ENCODE peak calls at places on chromosome 14, in nine cellular contexts. One of them, this sample, is unnamed.
A peak's percentile ranks its signal among the peaks of the same experiment; 100 is the strongest.

GRCh38 chr14:47246367-47246766 is 429.0 kb downstream of the MDGA2 start:
- DNase-seq in right atrium auricular region: no peak
- DNase-seq in heart left ventricle: no peak
- DNase-seq in left lung: no peak
- DNase-seq in ovary: no peak
- DNase-seq in tibial nerve: no peak
- DNase-seq in psoas muscle: no peak
- DNase-seq in IMR-90: no peak
- DNase-seq in kidney: no peak
- DNase-seq in this sample: no peak

GRCh38 chr14:70873627-70874026 is 33.6 kb upstream of the PCNX1 start:
- DNase-seq in right atrium auricular region: no peak
- DNase-seq in heart left ventricle: no peak
- DNase-seq in left lung: no peak
- DNase-seq in ovary: no peak
- DNase-seq in tibial nerve: no peak
- DNase-seq in psoas muscle: no peak
- DNase-seq in IMR-90: no peak
- DNase-seq in kidney: no peak
- DNase-seq in this sample: no peak

GRCh38 chr14:91058017-91058675 is 2.3 kb downstream of the RPS6KA5 start:
- DNase-seq in right atrium auricular region: no peak
- DNase-seq in heart left ventricle: no peak
- DNase-seq in left lung: no peak
- DNase-seq in ovary: no peak
- DNase-seq in tibial nerve: no peak
- DNase-seq in psoas muscle: no peak
- DNase-seq in IMR-90: no peak
- DNase-seq in kidney: no peak
- DNase-seq in this sample: no peak

GRCh38 chr14:88848571-88848970 is 24.1 kb downstream of the TTC8 start:
- DNase-seq in right atrium auricular region: no peak
- DNase-seq in heart left ventricle: no peak
- DNase-seq in left lung: no peak
- DNase-seq in ovary: no peak
- DNase-seq in tibial nerve: no peak
- DNase-seq in psoas muscle: no peak
- DNase-seq in IMR-90: peak; percentile 51
- DNase-seq in kidney: no peak
- DNase-seq in this sample: no peak

GRCh38 chr14:104135904-104136471 is 2.4 kb upstream of the KIF26A start:
- DNase-seq in right atrium auricular region: no peak
- DNase-seq in heart left ventricle: peak; percentile 13
- DNase-seq in left lung: peak; percentile 67
- DNase-seq in ovary: peak; percentile 33
- DNase-seq in tibial nerve: no peak
- DNase-seq in psoas muscle: peak; percentile 7
- DNase-seq in IMR-90: no peak
- DNase-seq in kidney: peak; percentile 56
- DNase-seq in this sample: no peak

GRCh38 chr14:99513946-99514551 is 32.8 kb downstream of the CCNK start:
- DNase-seq in right atrium auricular region: no peak
- DNase-seq in heart left ventricle: no peak
- DNase-seq in left lung: peak; percentile 66
- DNase-seq in ovary: no peak
- DNase-seq in tibial nerve: no peak
- DNase-seq in psoas muscle: no peak
- DNase-seq in IMR-90: no peak
- DNase-seq in kidney: no peak
- DNase-seq in this sample: no peak

GRCh38 chr14:99971929-99972747 is 93.1 kb upstream of the EVL start:
- DNase-seq in right atrium auricular region: no peak
- DNase-seq in heart left ventricle: peak; percentile 18
- DNase-seq in left lung: peak; percentile 80
- DNase-seq in ovary: peak; percentile 57
- DNase-seq in tibial nerve: no peak
- DNase-seq in psoas muscle: no peak
- DNase-seq in IMR-90: peak; percentile 21
- DNase-seq in kidney: peak; percentile 73
- DNase-seq in this sample: no peak

GRCh38 chr14:56172571-56172971 is 54.4 kb downstream of the PELI2 start:
- DNase-seq in right atrium auricular region: no peak
- DNase-seq in heart left ventricle: no peak
- DNase-seq in left lung: no peak
- DNase-seq in ovary: no peak
- DNase-seq in tibial nerve: no peak
- DNase-seq in psoas muscle: no peak
- DNase-seq in IMR-90: peak; percentile 92
- DNase-seq in kidney: no peak
- DNase-seq in this sample: no peak

GRCh38 chr14:50675597-50675996 is 7.5 kb upstream of the SAV1 start:
- DNase-seq in right atrium auricular region: no peak
- DNase-seq in heart left ventricle: no peak
- DNase-seq in left lung: no peak
- DNase-seq in ovary: no peak
- DNase-seq in tibial nerve: no peak
- DNase-seq in psoas muscle: no peak
- DNase-seq in IMR-90: peak; percentile 29
- DNase-seq in kidney: no peak
- DNase-seq in this sample: no peak

GRCh38 chr14:96363751-96364336 is 518 bp downstream of the GSKIP start:
- DNase-seq in right atrium auricular region: no peak
- DNase-seq in heart left ventricle: peak; percentile 23
- DNase-seq in left lung: peak; percentile 75
- DNase-seq in ovary: no peak
- DNase-seq in tibial nerve: peak; percentile 7
- DNase-seq in psoas muscle: peak; percentile 15
- DNase-seq in IMR-90: peak; percentile 31
- DNase-seq in kidney: no peak
- DNase-seq in this sample: peak; percentile 10

GRCh38 chr14:67133595-67134441 is 55.4 kb upstream of the GARIN2 start:
- DNase-seq in right atrium auricular region: no peak
- DNase-seq in heart left ventricle: no peak
- DNase-seq in left lung: no peak
- DNase-seq in ovary: no peak
- DNase-seq in tibial nerve: no peak
- DNase-seq in psoas muscle: no peak
- DNase-seq in IMR-90: peak; percentile 14
- DNase-seq in kidney: no peak
- DNase-seq in this sample: no peak

GRCh38 chr14:89445252-89445973 is 28.4 kb upstream of the FOXN3 start:
- DNase-seq in right atrium auricular region: no peak
- DNase-seq in heart left ventricle: no peak
- DNase-seq in left lung: no peak
- DNase-seq in ovary: no peak
- DNase-seq in tibial nerve: no peak
- DNase-seq in psoas muscle: no peak
- DNase-seq in IMR-90: peak; percentile 33
- DNase-seq in kidney: no peak
- DNase-seq in this sample: no peak

GRCh38 chr14:81246561-81247270 is 26.0 kb upstream of the GTF2A1 start:
- DNase-seq in right atrium auricular region: no peak
- DNase-seq in heart left ventricle: no peak
- DNase-seq in left lung: no peak
- DNase-seq in ovary: no peak
- DNase-seq in tibial nerve: no peak
- DNase-seq in psoas muscle: no peak
- DNase-seq in IMR-90: no peak
- DNase-seq in kidney: no peak
- DNase-seq in this sample: no peak

GRCh38 chr14:73644531-73645247 is at the start of gene DNAL1:
- DNase-seq in right atrium auricular region: peak; percentile 92
- DNase-seq in heart left ventricle: peak; percentile 94
- DNase-seq in left lung: peak; percentile 99
- DNase-seq in ovary: peak; percentile 93
- DNase-seq in tibial nerve: peak; percentile 78
- DNase-seq in psoas muscle: peak; percentile 94
- DNase-seq in IMR-90: peak; percentile 85
- DNase-seq in kidney: peak; percentile 97
- DNase-seq in this sample: peak; percentile 81

GRCh38 chr14:34770901-34771300 is 56.5 kb upstream of the CFL2 start:
- DNase-seq in right atrium auricular region: no peak
- DNase-seq in heart left ventricle: no peak
- DNase-seq in left lung: no peak
- DNase-seq in ovary: no peak
- DNase-seq in tibial nerve: no peak
- DNase-seq in psoas muscle: no peak
- DNase-seq in IMR-90: no peak
- DNase-seq in kidney: no peak
- DNase-seq in this sample: no peak

GRCh38 chr14:34780646-34781045 is 66.3 kb upstream of the CFL2 start:
- DNase-seq in right atrium auricular region: no peak
- DNase-seq in heart left ventricle: no peak
- DNase-seq in left lung: no peak
- DNase-seq in ovary: no peak
- DNase-seq in tibial nerve: no peak
- DNase-seq in psoas muscle: no peak
- DNase-seq in IMR-90: no peak
- DNase-seq in kidney: no peak
- DNase-seq in this sample: no peak

GRCh38 chr14:34778744-34779143 is 64.4 kb upstream of the CFL2 start:
- DNase-seq in right atrium auricular region: no peak
- DNase-seq in heart left ventricle: no peak
- DNase-seq in left lung: no peak
- DNase-seq in ovary: no peak
- DNase-seq in tibial nerve: no peak
- DNase-seq in psoas muscle: no peak
- DNase-seq in IMR-90: no peak
- DNase-seq in kidney: no peak
- DNase-seq in this sample: no peak

GRCh38 chr14:34775922-34776321 is 61.5 kb upstream of the CFL2 start:
- DNase-seq in right atrium auricular region: no peak
- DNase-seq in heart left ventricle: no peak
- DNase-seq in left lung: no peak
- DNase-seq in ovary: no peak
- DNase-seq in tibial nerve: no peak
- DNase-seq in psoas muscle: no peak
- DNase-seq in IMR-90: no peak
- DNase-seq in kidney: no peak
- DNase-seq in this sample: no peak

GRCh38 chr14:34775342-34775741 is 60.9 kb upstream of the CFL2 start:
- DNase-seq in right atrium auricular region: no peak
- DNase-seq in heart left ventricle: no peak
- DNase-seq in left lung: no peak
- DNase-seq in ovary: no peak
- DNase-seq in tibial nerve: no peak
- DNase-seq in psoas muscle: no peak
- DNase-seq in IMR-90: no peak
- DNase-seq in kidney: no peak
- DNase-seq in this sample: no peak
- H3K4me1 ChIP-seq in right atrium auricular region: no peaks in the 10 kb centered on the region
- H3K4me1 ChIP-seq in heart left ventricle: no peaks in the 10 kb centered on the region
- H3K4me1 ChIP-seq in left lung: no peaks in the 10 kb centered on the region
- H3K4me1 ChIP-seq in ovary: no peaks in the 10 kb centered on the region
- H3K4me1 ChIP-seq in tibial nerve: no peaks in the 10 kb centered on the region
- H3K4me1 ChIP-seq in psoas muscle: no peaks in the 10 kb centered on the region
- H3K4me1 ChIP-seq in IMR-90: peaks cover 3% of the 10 kb centered on the region
- H3K4me1 ChIP-seq in kidney: no peaks in the 10 kb centered on the region
- H3K4me1 ChIP-seq in this sample: no peaks in the 10 kb centered on the region

GRCh38 chr14:37420622-37421021 is 174.4 kb downstream of the FOXA1 start:
- DNase-seq in right atrium auricular region: no peak
- DNase-seq in heart left ventricle: no peak
- DNase-seq in left lung: no peak
- DNase-seq in ovary: no peak
- DNase-seq in tibial nerve: no peak
- DNase-seq in psoas muscle: no peak
- DNase-seq in IMR-90: no peak
- DNase-seq in kidney: no peak
- DNase-seq in this sample: no peak

GRCh38 chr14:37417833-37418232 is 177.2 kb downstream of the FOXA1 start:
- DNase-seq in right atrium auricular region: no peak
- DNase-seq in heart left ventricle: no peak
- DNase-seq in left lung: no peak
- DNase-seq in ovary: no peak
- DNase-seq in tibial nerve: no peak
- DNase-seq in psoas muscle: no peak
- DNase-seq in IMR-90: no peak
- DNase-seq in kidney: no peak
- DNase-seq in this sample: no peak

GRCh38 chr14:37417151-37417550 is 177.9 kb downstream of the FOXA1 start:
- DNase-seq in right atrium auricular region: no peak
- DNase-seq in heart left ventricle: no peak
- DNase-seq in left lung: no peak
- DNase-seq in ovary: no peak
- DNase-seq in tibial nerve: no peak
- DNase-seq in psoas muscle: no peak
- DNase-seq in IMR-90: no peak
- DNase-seq in kidney: no peak
- DNase-seq in this sample: no peak

GRCh38 chr14:37422748-37423147 is 172.3 kb downstream of the FOXA1 start:
- DNase-seq in right atrium auricular region: no peak
- DNase-seq in heart left ventricle: no peak
- DNase-seq in left lung: no peak
- DNase-seq in ovary: no peak
- DNase-seq in tibial nerve: no peak
- DNase-seq in psoas muscle: no peak
- DNase-seq in IMR-90: no peak
- DNase-seq in kidney: no peak
- DNase-seq in this sample: no peak

GRCh38 chr14:37422319-37422718 is 172.7 kb downstream of the FOXA1 start:
- DNase-seq in right atrium auricular region: no peak
- DNase-seq in heart left ventricle: no peak
- DNase-seq in left lung: no peak
- DNase-seq in ovary: no peak
- DNase-seq in tibial nerve: no peak
- DNase-seq in psoas muscle: no peak
- DNase-seq in IMR-90: no peak
- DNase-seq in kidney: no peak
- DNase-seq in this sample: no peak
- H3K4me3 ChIP-seq in right atrium auricular region: no peak overlapping the region
- H3K4me3 ChIP-seq in heart left ventricle: no peak overlapping the region
- H3K4me3 ChIP-seq in left lung: no peak overlapping the region
- H3K4me3 ChIP-seq in ovary: no peak overlapping the region
- H3K4me3 ChIP-seq in tibial nerve: no peak overlapping the region
- H3K4me3 ChIP-seq in psoas muscle: no peak overlapping the region
- H3K4me3 ChIP-seq in IMR-90: no peak overlapping the region
- H3K4me3 ChIP-seq in kidney: no peak overlapping the region
- H3K4me3 ChIP-seq in this sample: no peak overlapping the region

DNA sequence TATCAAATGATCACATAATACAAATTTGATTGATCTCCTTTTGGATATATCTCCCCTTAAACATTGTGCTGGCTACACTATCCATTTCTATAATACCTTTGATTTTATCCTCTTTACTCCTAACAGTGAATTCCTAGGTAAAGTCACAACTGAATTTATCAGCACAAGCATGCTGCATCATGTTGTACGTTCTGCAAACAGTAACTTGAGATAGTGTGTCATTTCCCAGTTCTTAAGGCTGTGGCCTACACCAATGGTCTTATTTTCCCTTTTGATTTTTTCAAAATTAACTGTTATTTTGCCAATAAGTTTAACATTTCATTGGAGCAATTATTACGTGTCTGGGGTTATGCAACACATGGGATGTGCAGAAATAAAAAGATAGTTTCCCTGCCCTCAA is 24.8 kb downstream of the PRKCH start:
- DNase-seq in right atrium auricular region: no peak
- DNase-seq in heart left ventricle: no peak
- DNase-seq in left lung: no peak
- DNase-seq in ovary: no peak
- DNase-seq in tibial nerve: no peak
- DNase-seq in psoas muscle: no peak
- DNase-seq in IMR-90: no peak
- DNase-seq in kidney: no peak
- DNase-seq in this sample: no peak
- H3K27ac ChIP-seq in right atrium auricular region: no peak overlapping the region
- H3K27ac ChIP-seq in heart left ventricle: peak overlapping the region; percentile 2
- H3K27ac ChIP-seq in left lung: no peak overlapping the region
- H3K27ac ChIP-seq in ovary: no peak overlapping the region
- H3K27ac ChIP-seq in tibial nerve: no peak overlapping the region
- H3K27ac ChIP-seq in psoas muscle: no peak overlapping the region
- H3K27ac ChIP-seq in IMR-90: no peak overlapping the region
- H3K27ac ChIP-seq in kidney: no peak overlapping the region
- H3K27ac ChIP-seq in this sample: peak overlapping the region; percentile 80

GRCh38 chr14:102503576-102504224 is 5.9 kb downstream of the ANKRD9 start:
- DNase-seq in right atrium auricular region: no peak
- DNase-seq in heart left ventricle: no peak
- DNase-seq in left lung: no peak
- DNase-seq in ovary: no peak
- DNase-seq in tibial nerve: no peak
- DNase-seq in psoas muscle: no peak
- DNase-seq in IMR-90: no peak
- DNase-seq in kidney: no peak
- DNase-seq in this sample: no peak
- H3K4me1 ChIP-seq in right atrium auricular region: peaks cover 55% of the 10 kb centered on the region
- H3K4me1 ChIP-seq in heart left ventricle: peaks cover 44% of the 10 kb centered on the region
- H3K4me1 ChIP-seq in left lung: peaks cover 27% of the 10 kb centered on the region
- H3K4me1 ChIP-seq in ovary: peaks cover 3% of the 10 kb centered on the region
- H3K4me1 ChIP-seq in tibial nerve: no peaks in the 10 kb centered on the region
- H3K4me1 ChIP-seq in psoas muscle: peaks cover 57% of the 10 kb centered on the region
- H3K4me1 ChIP-seq in IMR-90: peaks cover 1% of the 10 kb centered on the region
- H3K4me1 ChIP-seq in kidney: peaks cover under 1% of the 10 kb centered on the region
- H3K4me1 ChIP-seq in this sample: no peaks in the 10 kb centered on the region

This sample was measured in effector memory CD4-positive, alpha-beta T cell.